ENCODE peak calls at places on chromosomes 6 and 20, in eight cellular contexts. One of them, this sample, is unnamed.

GRCh38 chr6:27591660-27592059 is 118.8 kb upstream of the ZNF184 start:
- DNase-seq in activated naive CD4-positive, alpha-beta T cell treated with anti-CD3 and anti-CD28 coated beads for 36 hours: no peak
- DNase-seq in C1 segment of cervical spinal cord: no peak
- DNase-seq in EL: peak
- DNase-seq in AG09319: no peak
- DNase-seq in effector memory CD4-positive, alpha-beta T cell: no peak
- DNase-seq in activated CD4-positive, alpha-beta T cell treated with anti-CD3 and anti-CD28 coated beads, Interleukin-2, amount 50 U/mL, for 1 hour: no peak
- DNase-seq in GM13976: peak
- DNase-seq in this sample: no peak

GRCh38 chr6:145036848-145037567 is 698.3 kb downstream of the EPM2A start:
- DNase-seq in AG09319: no peak
- DNase-seq in C1 segment of cervical spinal cord: no peak
- DNase-seq in activated CD4-positive, alpha-beta T cell treated with anti-CD3 and anti-CD28 coated beads, Interleukin-2, amount 50 U/mL, for 1 hour: no peak
- DNase-seq in GM13976: no peak
- DNase-seq in effector memory CD4-positive, alpha-beta T cell: no peak
- DNase-seq in EL: no peak
- DNase-seq in activated naive CD4-positive, alpha-beta T cell treated with anti-CD3 and anti-CD28 coated beads for 36 hours: no peak
- DNase-seq in this sample: no peak

GRCh38 chr20:21703740-21704407 is 1.6 kb upstream of the PAX1 start:
- DNase-seq in C1 segment of cervical spinal cord: no peak
- DNase-seq in AG09319: no peak
- DNase-seq in activated CD4-positive, alpha-beta T cell treated with anti-CD3 and anti-CD28 coated beads, Interleukin-2, amount 50 U/mL, for 1 hour: no peak
- DNase-seq in EL: no peak
- DNase-seq in effector memory CD4-positive, alpha-beta T cell: no peak
- DNase-seq in GM13976: no peak
- DNase-seq in activated naive CD4-positive, alpha-beta T cell treated with anti-CD3 and anti-CD28 coated beads for 36 hours: no peak
- DNase-seq in this sample: no peak

GRCh38 chr6:47672816-47673215 is 25.6 kb upstream of the ADGRF4 start:
- DNase-seq in AG09319: no peak
- DNase-seq in EL: no peak
- DNase-seq in activated naive CD4-positive, alpha-beta T cell treated with anti-CD3 and anti-CD28 coated beads for 36 hours: no peak
- DNase-seq in GM13976: no peak
- DNase-seq in C1 segment of cervical spinal cord: no peak
- DNase-seq in activated CD4-positive, alpha-beta T cell treated with anti-CD3 and anti-CD28 coated beads, Interleukin-2, amount 50 U/mL, for 1 hour: no peak
- DNase-seq in effector memory CD4-positive, alpha-beta T cell: no peak
- DNase-seq in this sample: no peak

GRCh38 chr6:37741757-37742400 is 44.2 kb upstream of the MDGA1 start:
- DNase-seq in effector memory CD4-positive, alpha-beta T cell: no peak
- DNase-seq in C1 segment of cervical spinal cord: no peak
- DNase-seq in activated naive CD4-positive, alpha-beta T cell treated with anti-CD3 and anti-CD28 coated beads for 36 hours: peak
- DNase-seq in GM13976: peak
- DNase-seq in activated CD4-positive, alpha-beta T cell treated with anti-CD3 and anti-CD28 coated beads, Interleukin-2, amount 50 U/mL, for 1 hour: no peak
- DNase-seq in AG09319: no peak
- DNase-seq in EL: peak
- DNase-seq in this sample: no peak

GRCh38 chr6:156655267-156655918 is 121.8 kb upstream of the ARID1B start:
- DNase-seq in effector memory CD4-positive, alpha-beta T cell: no peak
- DNase-seq in C1 segment of cervical spinal cord: no peak
- DNase-seq in AG09319: no peak
- DNase-seq in EL: no peak
- DNase-seq in activated CD4-positive, alpha-beta T cell treated with anti-CD3 and anti-CD28 coated beads, Interleukin-2, amount 50 U/mL, for 1 hour: no peak
- DNase-seq in activated naive CD4-positive, alpha-beta T cell treated with anti-CD3 and anti-CD28 coated beads for 36 hours: no peak
- DNase-seq in GM13976: no peak
- DNase-seq in this sample: no peak

GRCh38 chr6:50610562-50610961 is 102.8 kb upstream of the TFAP2D start:
- DNase-seq in activated naive CD4-positive, alpha-beta T cell treated with anti-CD3 and anti-CD28 coated beads for 36 hours: no peak
- DNase-seq in effector memory CD4-positive, alpha-beta T cell: no peak
- DNase-seq in EL: no peak
- DNase-seq in C1 segment of cervical spinal cord: no peak
- DNase-seq in activated CD4-positive, alpha-beta T cell treated with anti-CD3 and anti-CD28 coated beads, Interleukin-2, amount 50 U/mL, for 1 hour: no peak
- DNase-seq in GM13976: no peak
- DNase-seq in AG09319: no peak
- DNase-seq in this sample: no peak

GRCh38 chr20:23228912-23229311 is 121.7 kb upstream of the NXT1 start:
- DNase-seq in effector memory CD4-positive, alpha-beta T cell: no peak
- DNase-seq in EL: no peak
- DNase-seq in activated CD4-positive, alpha-beta T cell treated with anti-CD3 and anti-CD28 coated beads, Interleukin-2, amount 50 U/mL, for 1 hour: no peak
- DNase-seq in C1 segment of cervical spinal cord: no peak
- DNase-seq in AG09319: peak
- DNase-seq in GM13976: no peak
- DNase-seq in activated naive CD4-positive, alpha-beta T cell treated with anti-CD3 and anti-CD28 coated beads for 36 hours: no peak
- DNase-seq in this sample: no peak

GRCh38 chr20:51321343-51322163 is 221.0 kb downstream of the NFATC2 start:
- DNase-seq in GM13976: no peak
- DNase-seq in AG09319: no peak
- DNase-seq in effector memory CD4-positive, alpha-beta T cell: no peak
- DNase-seq in EL: no peak
- DNase-seq in activated naive CD4-positive, alpha-beta T cell treated with anti-CD3 and anti-CD28 coated beads for 36 hours: no peak
- DNase-seq in activated CD4-positive, alpha-beta T cell treated with anti-CD3 and anti-CD28 coated beads, Interleukin-2, amount 50 U/mL, for 1 hour: no peak
- DNase-seq in C1 segment of cervical spinal cord: no peak
- DNase-seq in this sample: no peak

GRCh38 chr6:159633196-159633595 is 59.8 kb downstream of the SOD2 start:
- DNase-seq in C1 segment of cervical spinal cord: no peak
- DNase-seq in GM13976: peak
- DNase-seq in activated naive CD4-positive, alpha-beta T cell treated with anti-CD3 and anti-CD28 coated beads for 36 hours: peak
- DNase-seq in AG09319: no peak
- DNase-seq in activated CD4-positive, alpha-beta T cell treated with anti-CD3 and anti-CD28 coated beads, Interleukin-2, amount 50 U/mL, for 1 hour: no peak
- DNase-seq in EL: peak
- DNase-seq in effector memory CD4-positive, alpha-beta T cell: no peak
- DNase-seq in this sample: no peak

GRCh38 chr20:58389324-58389967 is 417 bp downstream of the VAPB start:
- DNase-seq in activated naive CD4-positive, alpha-beta T cell treated with anti-CD3 and anti-CD28 coated beads for 36 hours: peak
- DNase-seq in AG09319: no peak
- DNase-seq in activated CD4-positive, alpha-beta T cell treated with anti-CD3 and anti-CD28 coated beads, Interleukin-2, amount 50 U/mL, for 1 hour: no peak
- DNase-seq in C1 segment of cervical spinal cord: no peak
- DNase-seq in effector memory CD4-positive, alpha-beta T cell: peak
- DNase-seq in GM13976: peak
- DNase-seq in EL: peak
- DNase-seq in this sample: peak

This sample was measured in SK-N-DZ.